ENCODE peak calls at places on chromosomes 6 and 20, in four cellular contexts. R is K562, W is GM12878, L is GM12892. Y is an unnamed sample.

GRCh38 chr20:51376121-51376520 is 166.4 kb downstream of the NFATC2 start:
- DNase-seq in R (no peak), W (no peak), L (no peak), Y (no peak)

GRCh38 chr20:3885711-3886110 is 3.5 kb upstream of the PANK2 start:
- DNase-seq in R (no peak), W (no peak), L (no peak), Y (no peak)

GRCh38 chr6:44960898-44961297 is 367.2 kb upstream of the RUNX2 start:
- DNase-seq in R (no peak), W (peak), L (no peak), Y (no peak)

GRCh38 chr6:15338462-15338861 is 92.6 kb downstream of the JARID2 start:
- DNase-seq in R (no peak), W (no peak), L (no peak), Y (no peak)

GRCh38 chr20:31542201-31542842 is 28.1 kb downstream of the HM13 start:
- DNase-seq in R (no peak), W (no peak), L (no peak), Y (no peak)

GRCh38 chr20:7085448-7085847 is 318.0 kb downstream of the BMP2 start:
- DNase-seq in R (no peak), W (no peak), L (no peak), Y (no peak)

GRCh38 chr6:145964948-145965366 is 799 bp upstream of the SHPRH start:
- DNase-seq in R (no peak), W (no peak), L (no peak), Y (no peak)

GRCh38 chr6:110882824-110883554 is 8.4 kb downstream of the AMD1 start:
- DNase-seq in R (no peak), W (no peak), L (no peak), Y (no peak)

GRCh38 chr20:48644286-48644828 is 183.4 kb downstream of the PREX1 start:
- DNase-seq in R (no peak), W (no peak), L (no peak), Y (no peak)

GRCh38 chr20:34083137-34083536 is 28.9 kb downstream of the EIF2S2 start:
- DNase-seq in R (peak), W (no peak), L (no peak), Y (no peak)

GRCh38 chr6:42970859-42971612 is 7.9 kb downstream of the PEX6 start:
- DNase-seq in R (peak), W (no peak), L (no peak), Y (no peak)

DNA sequence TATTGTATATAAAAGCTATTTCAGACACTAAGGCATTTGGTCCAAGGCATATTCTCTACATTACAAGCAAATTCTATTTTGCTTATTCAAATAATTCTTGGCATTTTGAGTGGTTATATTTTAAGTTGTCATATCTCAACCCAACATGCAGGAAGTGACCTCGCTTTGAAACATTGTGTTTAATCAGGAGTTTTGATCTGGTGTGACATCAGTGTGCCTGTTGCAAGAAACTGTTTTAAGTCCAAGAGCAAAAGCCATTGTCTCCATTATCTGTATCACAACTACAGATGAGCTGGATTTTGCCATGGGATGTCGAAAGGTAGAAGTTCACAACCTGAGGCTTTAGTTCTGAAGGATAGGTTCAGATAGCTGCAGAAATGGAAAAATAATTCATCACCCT is 509.9 kb upstream of the ID4 start:
- DNase-seq in R (no peak), W (no peak), L (no peak), Y (no peak)
- TF ChIP-seq TAF1 in R (no peak), W (no peak), L (no peak), Y (no peak)

GRCh38 chr6:129578315-129578714 is 131.7 kb downstream of the ARHGAP18 start:
- DNase-seq in R (no peak), W (no peak), L (no peak), Y (no peak)
- TF ChIP-seq TAF1 in R (no peak), W (no peak), L (no peak), Y (no peak)

GRCh38 chr6:27565839-27566779 is 93.2 kb upstream of the ZNF184 start:
- DNase-seq in R (no peak), W (no peak), L (no peak), Y (no peak)

DNA sequence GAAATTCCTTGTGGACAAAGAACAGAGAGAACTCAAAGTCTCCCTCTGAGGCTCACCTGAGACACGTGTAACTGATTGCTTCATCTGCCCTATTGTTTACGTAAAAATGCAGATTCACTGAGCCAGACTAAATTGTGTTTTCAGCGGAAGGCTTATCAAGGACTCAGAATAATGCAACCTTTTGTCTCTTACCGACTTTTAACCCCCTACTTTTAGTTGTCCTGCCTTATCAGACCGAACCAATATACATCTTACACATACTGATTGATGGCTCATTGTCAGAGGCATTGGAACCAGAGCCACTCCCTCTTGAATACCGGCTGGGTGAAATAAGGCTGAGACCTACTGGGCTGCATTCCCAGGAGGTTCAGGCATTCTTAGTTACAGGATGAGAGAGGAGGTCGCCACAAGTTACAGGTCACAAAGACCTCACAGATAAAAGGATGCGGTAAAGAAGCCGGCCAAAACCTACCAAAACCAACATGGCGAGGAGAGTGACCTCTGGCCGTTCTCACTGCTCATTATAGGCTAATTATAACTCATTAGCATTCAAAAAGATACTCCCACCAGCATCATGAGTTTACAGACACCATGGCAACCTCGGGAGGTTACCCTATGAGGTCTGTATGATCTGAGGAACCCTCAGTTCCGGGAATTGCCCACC is 95.5 kb upstream of the ZNF184 start:
- DNase-seq in R (no peak), W (no peak), L (no peak), Y (no peak)
- TF ChIP-seq TAF1 in R (no peak), W (no peak), L (no peak), Y (no peak)

DNA sequence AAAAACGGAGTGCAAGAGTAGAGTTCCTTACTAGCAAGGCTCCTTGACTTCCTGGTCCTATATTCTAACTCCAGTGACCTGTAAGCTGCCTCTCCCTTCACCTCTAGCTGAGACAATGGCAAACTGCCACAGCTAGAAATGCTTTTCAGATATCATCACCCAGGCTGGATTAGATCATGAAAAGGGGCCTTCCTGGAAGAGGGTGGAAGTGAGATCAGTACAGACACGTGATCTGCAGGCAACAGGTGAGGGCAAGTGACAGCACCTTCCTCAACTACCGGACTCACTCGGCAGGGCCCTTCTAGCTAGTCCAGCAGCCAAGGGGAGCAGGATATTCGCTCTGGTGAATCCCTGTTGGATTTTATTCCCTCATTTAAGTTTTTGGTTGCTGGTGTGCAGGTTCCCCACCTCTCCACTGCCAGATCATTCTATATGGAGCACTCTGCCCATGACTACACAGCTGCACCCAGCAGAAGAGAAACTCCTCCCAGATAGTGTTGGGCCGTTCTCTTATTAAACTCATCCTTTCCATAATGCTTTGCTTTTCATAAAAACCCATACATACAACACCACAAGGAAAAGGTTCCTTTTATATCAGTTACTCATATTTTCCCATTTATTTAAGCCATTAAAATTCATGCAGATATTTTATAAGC is 26.4 kb upstream of the FAM83C start:
- DNase-seq in R (no peak), W (no peak), L (no peak), Y (no peak)
- TF ChIP-seq TAF1 in R (no peak), W (no peak), L (no peak), Y (no peak)

GRCh38 chr20:8284902-8285301 is 152.8 kb downstream of the PLCB1 start:
- DNase-seq in R (no peak), W (no peak), L (no peak), Y (no peak)

GRCh38 chr20:8292793-8293192 is 160.7 kb downstream of the PLCB1 start:
- DNase-seq in R (no peak), W (no peak), L (no peak), Y (no peak)

GRCh38 chr20:8291200-8291599 is 159.1 kb downstream of the PLCB1 start:
- DNase-seq in R (no peak), W (no peak), L (no peak), Y (no peak)

GRCh38 chr20:8291873-8292272 is 159.8 kb downstream of the PLCB1 start:
- DNase-seq in R (no peak), W (no peak), L (no peak), Y (no peak)

GRCh38 chr20:8287328-8287727 is 155.3 kb downstream of the PLCB1 start:
- DNase-seq in R (no peak), W (no peak), L (no peak), Y (no peak)
- TF ChIP-seq TAF1 in R (no peak), W (no peak), L (no peak), Y (no peak)

GRCh38 chr20:38473353-38473795 is 731 bp downstream of the RALGAPB start:
- DNase-seq in R (peak), W (no peak), L (no peak), Y (no peak)
- TF ChIP-seq TAF1 in R (no peak), W (no peak), L (no peak), Y (no peak)

DNA sequence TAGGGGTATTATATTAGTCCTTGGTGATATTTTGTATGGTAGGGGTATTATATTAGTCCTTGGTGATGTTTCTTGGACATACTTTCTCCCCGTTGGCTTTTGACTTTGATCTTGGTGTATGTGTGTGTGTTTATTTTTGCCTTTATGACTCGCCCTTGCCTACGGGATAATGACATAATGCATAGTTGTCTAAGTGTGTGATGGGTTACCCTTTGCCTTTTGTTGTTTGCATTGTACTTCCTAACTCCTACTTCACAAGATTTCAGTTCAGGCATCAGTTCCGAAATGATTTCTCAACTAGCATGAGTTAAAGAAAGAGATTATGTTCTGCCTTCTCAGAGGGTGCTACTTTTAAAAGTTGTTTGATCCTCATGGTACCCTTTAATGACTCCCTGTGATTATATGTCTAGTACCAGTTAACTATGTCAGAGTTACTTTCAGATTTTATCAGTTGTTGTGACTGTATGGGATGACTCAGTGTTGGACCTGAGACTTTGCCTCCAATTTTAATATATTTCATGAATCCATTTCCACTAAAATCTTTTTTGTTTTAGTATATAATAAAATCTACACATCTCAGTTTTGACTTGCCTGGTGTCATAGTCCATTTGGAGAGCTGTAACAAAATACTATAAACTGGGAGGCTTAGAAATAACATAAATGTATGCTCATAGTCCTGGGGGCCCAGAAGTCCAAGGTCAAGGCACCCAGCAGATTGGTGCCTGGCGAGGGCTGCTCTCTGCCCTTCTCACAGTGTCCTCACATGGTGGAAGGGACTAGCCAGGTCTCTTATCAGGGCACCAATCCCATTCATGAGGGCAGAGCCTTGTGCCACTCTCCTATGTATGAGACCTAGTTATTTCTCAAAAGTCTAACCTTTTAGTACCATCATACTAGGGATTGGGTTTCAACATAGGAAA is 34.1 kb downstream of the CDYL start:
- DNase-seq in R (no peak), W (no peak), L (no peak), Y (no peak)
- TF ChIP-seq TAF1 in R (no peak), W (no peak), L (no peak), Y (no peak)

GRCh38 chr6:139425780-139426179 is 51.3 kb upstream of the CITED2 start:
- DNase-seq in R (no peak), W (no peak), L (no peak), Y (no peak)
- TF ChIP-seq TAF1 in R (no peak), W (no peak), L (no peak), Y (no peak)

Y was measured in GM12891.